ENCODE peak calls at places on chromosomes 7 and 10, in nine cellular contexts. K, F, Z, I, U, L, E, C and Y are unnamed samples.

GRCh38 chr7:102404005-102404861 is 8.1 kb downstream of the PRKRIP1 start:
- DNase-seq in C (peak), F (peak), K (peak), Z (peak), I (peak), U (peak), L (peak), E (peak), Y (peak)

GRCh38 chr7:108246227-108246837 is 116.2 kb upstream of the LAMB4 start:
- DNase-seq in U (no peak), I (peak), L (no peak), K (peak), F (peak), Z (peak), C (peak), E (no peak), Y (no peak)

GRCh38 chr7:95772298-95772770 is at the start of gene DYNC1I1:
- DNase-seq in C (peak), K (peak), I (peak), E (no peak), U (no peak), L (peak), Z (no peak), F (peak), Y (no peak)

GRCh38 chr7:96285579-96285978 is 36.3 kb downstream of the SLC25A13 start:
- DNase-seq in E (no peak), F (no peak), I (no peak), Z (no peak), L (no peak), K (peak), C (no peak), U (peak), Y (peak)

GRCh38 chr7:150524018-150524417 is 9.3 kb downstream of the GIMAP7 start:
- DNase-seq in I (no peak), F (no peak), K (no peak), E (no peak), U (no peak), Z (no peak), C (no peak), L (no peak), Y (no peak)

GRCh38 chr10:37819797-37820196 is 37.6 kb downstream of the ZNF248 start:
- DNase-seq in F (no peak), E (no peak), U (no peak), L (no peak), Z (no peak), I (no peak), K (no peak), C (no peak), Y (no peak)

GRCh38 chr10:124168991-124169826 is 75.8 kb upstream of the CHST15 start:
- DNase-seq in C (no peak), Z (no peak), K (no peak), E (no peak), I (no peak), U (peak), F (no peak), L (peak), Y (no peak)

GRCh38 chr10:28280652-28281051 is 22.2 kb downstream of the MPP7 start:
- DNase-seq in E (no peak), F (no peak), C (no peak), U (no peak), I (peak), K (peak), Z (no peak), L (no peak), Y (no peak)

GRCh38 chr7:90298145-90299038 is 22.7 kb downstream of the FAM237B start:
- DNase-seq in K (peak), C (peak), L (no peak), Z (peak), I (peak), F (no peak), E (peak), U (no peak), Y (peak)

GRCh38 chr7:94655884-94656657 is at the start of gene SGCE:
- DNase-seq in U (no peak), E (peak), K (peak), Z (peak), I (peak), F (peak), C (peak), L (peak), Y (peak)

GRCh38 chr10:29877798-29878491 is 181.4 kb downstream of the JCAD start:
- DNase-seq in K (peak), C (no peak), I (no peak), E (no peak), F (no peak), L (no peak), U (no peak), Z (no peak), Y (no peak)

GRCh38 chr7:68411742-68412141 is 1186.5 kb upstream of the AUTS2 start:
- DNase-seq in C (no peak), F (no peak), E (no peak), L (no peak), Z (no peak), I (no peak), U (no peak), K (no peak), Y (no peak)

GRCh38 chr7:137874390-137874789 is 27.6 kb upstream of the DGKI start:
- DNase-seq in Z (no peak), U (no peak), K (peak), F (no peak), I (peak), L (no peak), C (peak), E (no peak), Y (no peak)

GRCh38 chr10:43679509-43679908 is 30.8 kb upstream of the ZNF32 start:
- DNase-seq in Z (no peak), K (peak), C (no peak), U (no peak), I (peak), F (no peak), L (no peak), E (no peak), Y (no peak)

GRCh38 chr10:11379771-11380170 is 231.7 kb downstream of the USP6NL start:
- DNase-seq in K (no peak), Z (no peak), C (no peak), I (no peak), U (no peak), F (no peak), L (no peak), E (no peak), Y (no peak)

GRCh38 chr10:79418886-79419595 is 26.4 kb downstream of the ZCCHC24 start:
- DNase-seq in I (no peak), F (no peak), C (no peak), E (no peak), K (no peak), Z (no peak), L (no peak), U (no peak), Y (no peak)

GRCh38 chr10:126408953-126409641 is 20.8 kb upstream of the ADAM12 start:
- DNase-seq in F (no peak), E (no peak), Z (no peak), L (no peak), U (no peak), K (peak), I (no peak), C (no peak), Y (no peak)

GRCh38 chr10:69968830-69969229 is 83.8 kb upstream of the MACROH2A2 start:
- DNase-seq in E (no peak), U (no peak), Z (peak), C (peak), I (no peak), L (no peak), K (no peak), F (peak), Y (no peak)

GRCh38 chr7:108459922-108460551 is 3.8 kb upstream of the NRCAM start:
- DNase-seq in C (peak), E (peak), L (no peak), U (no peak), K (peak), I (peak), Z (peak), F (peak), Y (peak)

GRCh38 chr7:138396251-138397070 is 63.6 kb upstream of the TRIM24 start:
- DNase-seq in F (no peak), L (peak), I (no peak), Z (no peak), C (peak), U (no peak), K (no peak), E (no peak), Y (no peak)

GRCh38 chr7:10571759-10572158 is 401.9 kb upstream of the PHF14 start:
- DNase-seq in Z (no peak), K (no peak), I (no peak), F (no peak), E (no peak), C (no peak), L (no peak), U (no peak), Y (no peak)

GRCh38 chr10:266974-267425 is 131.7 kb downstream of the ZMYND11 start:
- DNase-seq in L (no peak), F (no peak), E (peak), I (peak), U (no peak), Z (no peak), K (peak), C (no peak), Y (no peak)

GRCh38 chr10:34341473-34341872 is 473.6 kb downstream of the PARD3 start:
- DNase-seq in Z (no peak), C (no peak), E (no peak), U (no peak), L (no peak), K (peak), F (no peak), I (peak), Y (no peak)

GRCh38 chr10:130021373-130021950 is 57.4 kb upstream of the EBF3 start:
- DNase-seq in L (peak), Z (no peak), E (no peak), U (no peak), K (peak), C (no peak), I (peak), F (no peak), Y (no peak)

GRCh38 chr7:142603870-142604448 is 145.3 kb upstream of the PRSS1 start:
- DNase-seq in L (no peak), U (peak), Z (peak), K (peak), C (peak), F (peak), I (peak), E (peak), Y (peak)

GRCh38 chr7:150948791-150949251 is 29.3 kb downstream of the KCNH2 start:
- DNase-seq in F (no peak), C (no peak), E (no peak), L (peak), Z (no peak), K (no peak), U (no peak), I (no peak), Y (no peak)

GRCh38 chr7:97179454-97180104 is 62.1 kb downstream of the SDHAF3 start:
- DNase-seq in Z (peak), F (peak), L (peak), I (peak), C (peak), K (peak), U (peak), E (peak), Y (peak)

DNA sequence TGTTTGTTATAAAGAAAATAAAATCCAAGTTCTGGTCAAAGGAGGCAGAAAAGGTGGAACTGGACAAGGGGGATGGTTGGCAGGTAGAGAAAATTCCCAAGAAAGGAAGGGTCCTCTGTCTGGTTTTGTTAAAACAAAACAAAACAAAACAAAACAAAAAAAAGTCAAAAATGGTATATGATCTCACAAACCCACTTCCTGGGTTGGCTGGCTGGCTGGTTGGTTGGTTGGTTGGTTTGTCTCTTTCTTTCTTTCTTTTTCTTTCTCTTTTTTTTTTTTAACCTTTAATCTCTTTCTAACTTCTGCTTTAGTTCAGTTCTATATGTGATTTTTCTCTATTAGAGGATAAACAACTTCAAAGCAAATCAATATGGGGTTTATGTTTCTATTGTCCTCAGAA is 41.1 kb upstream of the CPN1 start:
- DNase-seq in Z (no peak), E (no peak), C (no peak), K (no peak), U (peak), F (no peak), I (no peak), L (no peak), Y (no peak)
- H2AFZ ChIP-seq in Z (no peak), E (no peak), C (no peak), K (no peak), U (peak), F (no peak), I (no peak), L (no peak), Y (no peak)

GRCh38 chr10:57964371-57964770 is 303.3 kb downstream of the IPMK start:
- DNase-seq in C (no peak), L (no peak), Z (no peak), I (peak), E (no peak), F (no peak), U (no peak), K (peak), Y (no peak)
- H2AFZ ChIP-seq in C (no peak), L (no peak), Z (no peak), I (no peak), E (no peak), F (no peak), U (no peak), K (no peak), Y (no peak)

GRCh38 chr10:61023053-61023452 is 79.1 kb upstream of the RHOBTB1 start:
- DNase-seq in U (no peak), I (no peak), C (no peak), L (no peak), Z (no peak), F (no peak), E (no peak), K (no peak), Y (no peak)

GRCh38 chr10:61029411-61029810 is 85.4 kb upstream of the RHOBTB1 start:
- DNase-seq in Z (no peak), U (no peak), C (no peak), F (no peak), E (no peak), I (peak), L (no peak), K (no peak), Y (no peak)

GRCh38 chr10:61031341-61031740 is 87.4 kb upstream of the RHOBTB1 start:
- DNase-seq in I (peak), L (no peak), U (no peak), Z (no peak), F (no peak), K (no peak), E (no peak), C (no peak), Y (no peak)

GRCh38 chr10:61024801-61025201 is 80.8 kb upstream of the RHOBTB1 start:
- DNase-seq in I (peak), Z (no peak), K (peak), C (peak), L (peak), U (peak), E (peak), F (peak), Y (peak)

GRCh38 chr10:61028861-61029361 is 84.9 kb upstream of the RHOBTB1 start:
- DNase-seq in L (no peak), Z (no peak), K (peak), C (no peak), E (no peak), U (no peak), I (peak), F (no peak), Y (no peak)
- H2AFZ ChIP-seq in L (no peak), Z (no peak), K (no peak), C (no peak), E (no peak), U (no peak), I (peak), F (no peak), Y (no peak)

GRCh38 chr7:158861936-158862704 is 5.8 kb downstream of the DYNC2I1 start:
- DNase-seq in F (no peak), U (no peak), I (no peak), L (no peak), E (no peak), K (no peak), C (no peak), Z (no peak), Y (no peak)

GRCh38 chr7:158865462-158865922 is 9.1 kb downstream of the DYNC2I1 start:
- DNase-seq in F (peak), L (no peak), I (no peak), K (no peak), E (no peak), Z (no peak), C (peak), U (no peak), Y (peak)

GRCh38 chr7:158864833-158865232 is 8.5 kb downstream of the DYNC2I1 start:
- DNase-seq in F (no peak), C (no peak), L (no peak), E (no peak), I (no peak), U (no peak), K (no peak), Z (no peak), Y (no peak)

GRCh38 chr7:158864507-158864820 is 8.1 kb downstream of the DYNC2I1 start:
- DNase-seq in U (no peak), I (no peak), E (no peak), C (no peak), Z (no peak), K (no peak), L (no peak), F (no peak), Y (no peak)

GRCh38 chr7:158863611-158864506 is 7.5 kb downstream of the DYNC2I1 start:
- DNase-seq in U (peak), E (no peak), K (peak), Z (peak), L (no peak), F (peak), C (peak), I (peak), Y (peak)
- H2AFZ ChIP-seq in U (peak), E (no peak), K (peak), Z (peak), L (no peak), F (peak), C (peak), I (peak), Y (no peak)

DNA sequence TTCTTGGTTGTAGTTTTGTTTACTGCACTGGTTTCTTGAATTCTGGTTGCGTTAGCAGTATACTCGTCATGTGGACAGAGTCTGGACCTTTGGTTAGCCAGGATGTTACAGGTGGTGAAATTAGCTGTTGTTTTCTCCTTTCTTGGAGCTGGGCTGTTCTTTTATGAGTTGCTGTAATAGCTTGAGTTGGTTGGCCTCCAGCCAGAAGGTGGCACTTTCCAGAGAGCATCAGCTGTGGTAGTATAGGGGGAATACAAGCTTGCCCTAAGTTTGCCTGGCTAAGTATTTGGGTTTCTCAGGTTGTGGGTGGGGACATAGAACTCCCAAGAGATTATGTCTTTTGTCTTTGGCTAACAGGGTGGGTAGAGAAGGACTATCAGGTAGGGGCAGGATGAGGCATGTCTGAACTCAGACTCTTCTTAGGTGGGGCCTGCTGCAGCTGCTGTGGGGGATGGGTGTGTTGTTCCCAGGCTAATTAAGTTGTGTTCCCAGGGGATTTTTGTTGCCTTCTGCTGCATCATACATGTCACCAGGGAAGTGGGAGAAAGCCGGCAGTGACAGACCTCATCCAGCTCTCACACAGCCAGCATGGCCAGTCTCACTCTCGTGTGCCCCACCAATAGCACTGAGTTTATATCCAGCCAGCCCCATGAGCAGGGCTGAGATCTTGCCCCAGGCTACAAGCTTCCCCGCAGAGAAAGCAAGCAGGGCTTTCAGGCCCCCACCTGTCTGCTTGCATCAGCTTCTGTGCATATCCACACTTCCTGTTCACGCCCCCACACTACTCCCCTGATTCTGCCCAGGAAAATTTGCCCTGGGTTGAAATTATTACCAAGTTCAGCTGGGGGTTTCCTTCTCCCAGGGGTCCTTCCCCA is 246.8 kb upstream of the TPK1 start:
- DNase-seq in F (no peak), E (peak), C (no peak), U (peak), I (no peak), K (no peak), Z (no peak), L (peak), Y (no peak)
- H2AFZ ChIP-seq in F (no peak), E (peak), C (no peak), U (peak), I (no peak), K (no peak), Z (no peak), L (peak), Y (no peak)

DNA sequence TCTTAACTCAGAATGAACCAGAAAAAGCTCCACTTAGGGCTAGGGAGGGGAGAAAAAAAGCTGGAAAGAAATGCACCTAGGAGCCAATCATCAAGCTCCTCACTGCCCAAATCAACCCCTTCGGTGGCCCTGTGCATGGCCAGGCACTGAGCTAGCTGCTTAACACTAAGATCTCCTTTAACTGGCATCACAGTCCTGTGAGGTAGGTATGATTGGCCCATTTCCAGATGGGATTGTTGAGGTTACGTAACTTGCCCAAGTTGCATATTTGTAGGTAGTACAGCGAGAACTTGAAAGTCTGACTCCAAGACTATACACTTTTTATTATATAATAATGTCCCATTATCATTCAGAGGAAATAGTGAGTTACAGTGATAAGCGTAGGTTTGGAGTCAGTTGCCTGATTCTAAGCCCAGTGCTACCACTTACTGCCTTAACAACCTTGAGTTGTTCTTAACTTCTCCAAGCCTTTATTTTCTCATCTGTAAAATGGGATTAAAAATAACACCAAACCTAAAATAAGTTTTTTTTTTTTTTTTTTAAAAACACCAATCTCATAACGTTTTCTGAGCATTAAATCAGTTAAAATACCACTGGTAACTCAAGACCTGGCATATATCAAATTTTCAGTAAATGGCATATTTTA is 37.2 kb upstream of the ACSL5 start:
- DNase-seq in C (no peak), I (no peak), L (no peak), K (no peak), F (no peak), Z (no peak), U (no peak), E (no peak), Y (no peak)
- H2AFZ ChIP-seq in C (no peak), I (no peak), L (no peak), K (no peak), F (no peak), Z (peak), U (no peak), E (no peak), Y (peak)

GRCh38 chr7:73354196-73354595 is 26.2 kb downstream of the FKBP6 start:
- DNase-seq in C (no peak), L (no peak), Z (no peak), U (no peak), F (no peak), E (no peak), I (no peak), K (no peak), Y (no peak)

GRCh38 chr7:73356176-73356575 is 28.2 kb downstream of the FKBP6 start:
- DNase-seq in Z (no peak), E (no peak), K (no peak), I (no peak), L (no peak), C (no peak), U (no peak), F (no peak), Y (no peak)

GRCh38 chr7:73352784-73353183 is 24.8 kb downstream of the FKBP6 start:
- DNase-seq in Z (no peak), I (no peak), U (no peak), K (no peak), F (no peak), C (no peak), L (no peak), E (no peak), Y (no peak)

GRCh38 chr7:73353243-73353642 is 25.3 kb downstream of the FKBP6 start:
- DNase-seq in F (no peak), U (no peak), Z (no peak), K (no peak), C (no peak), E (no peak), L (no peak), I (no peak), Y (no peak)

GRCh38 chr7:73354787-73355186 is 26.8 kb downstream of the FKBP6 start:
- DNase-seq in U (no peak), C (no peak), F (no peak), I (no peak), K (no peak), E (no peak), L (no peak), Z (no peak), Y (no peak)
- H2AFZ ChIP-seq in U (no peak), C (no peak), F (no peak), I (no peak), K (no peak), E (no peak), L (no peak), Z (no peak), Y (no peak)